ENCODE peak calls at places on chromosomes 5 and 9, in five cellular contexts. Q is upper lobe of right lung, G is T follicular helper cell, N is NCI-H2081, J is heart left ventricle. F is an unnamed sample.
A peak's percentile ranks its signal among the peaks of the same experiment; 100 is the strongest.

GRCh38 chr5:84274585-84275468 is 109.9 kb downstream of the EDIL3 start:
- DNase-seq in Q (no peak), G (no peak), N (no peak), J (no peak), F (no peak)

GRCh38 chr5:2686725-2687124 is 64.8 kb downstream of the IRX2 start:
- DNase-seq in Q (no peak), G (no peak), N (no peak), J (no peak), F (no peak)

GRCh38 chr9:7233516-7233915 is 475.7 kb downstream of the KDM4C start:
- DNase-seq in Q (no peak), G (no peak), N (no peak), J (no peak), F (no peak)

GRCh38 chr5:141651728-141652105 is 499 bp upstream of the FCHSD1 start:
- DNase-seq in Q (no peak), G (no peak), N (no peak), J (no peak), F (no peak)

GRCh38 chr5:14036947-14037346 is 92.5 kb upstream of the DNAH5 start:
- DNase-seq in Q (no peak), G (no peak), N (no peak), J (no peak), F (no peak)

GRCh38 chr9:28774433-28775029 is 1201.2 kb upstream of the C9orf72 start:
- DNase-seq in Q (no peak), G (no peak), N (peak; percentile 59), J (no peak), F (no peak)

GRCh38 chr5:146540421-146540820 is 24.4 kb upstream of the GPR151 start:
- DNase-seq in Q (no peak), G (no peak), N (no peak), J (no peak), F (no peak)

GRCh38 chr9:119221281-119221680 is 148.0 kb downstream of the BRINP1 start:
- DNase-seq in Q (no peak), G (no peak), N (no peak), J (no peak), F (no peak)

GRCh38 chr9:95316794-95317118 is 753 bp downstream of the FANCC start:
- DNase-seq in Q (peak; percentile 87), G (no peak), N (peak; percentile 87), J (no peak), F (no peak)

GRCh38 chr5:163619951-163620350 is 114.5 kb downstream of the MAT2B start:
- DNase-seq in Q (no peak), G (no peak), N (no peak), J (no peak), F (no peak)

GRCh38 chr9:81609782-81610738 is 79.3 kb downstream of the TLE1 start:
- DNase-seq in Q (no peak), G (no peak), N (no peak), J (no peak), F (no peak)

GRCh38 chr9:122133263-122133983 is 26.2 kb downstream of the NDUFA8 start:
- DNase-seq in Q (peak; percentile 3), G (no peak), N (no peak), J (peak; percentile 75), F (peak; percentile 87)

GRCh38 chr5:107696071-107696470 is 25.3 kb upstream of the EFNA5 start:
- DNase-seq in Q (no peak), G (no peak), N (no peak), J (no peak), F (no peak)

GRCh38 chr9:26462213-26462612 is 430.4 kb downstream of the CAAP1 start:
- DNase-seq in Q (no peak), G (no peak), N (no peak), J (no peak), F (no peak)

GRCh38 chr9:90921104-90921503 is 119.5 kb downstream of the SYK start:
- DNase-seq in Q (peak; percentile 85), G (no peak), N (no peak), J (peak; percentile 76), F (no peak)

GRCh38 chr5:74934949-74935751 is 69.0 kb upstream of the FAM169A start:
- DNase-seq in Q (no peak), G (no peak), N (no peak), J (no peak), F (no peak)

GRCh38 chr9:73348485-73348884 is 196.8 kb downstream of the ANXA1 start:
- DNase-seq in Q (no peak), G (no peak), N (no peak), J (no peak), F (no peak)

GRCh38 chr9:119868694-119869093 is 499.5 kb upstream of the BRINP1 start:
- DNase-seq in Q (peak; percentile 65), G (no peak), N (peak; percentile 33), J (no peak), F (no peak)

GRCh38 chr9:3385871-3386270 is 139.9 kb downstream of the RFX3 start:
- DNase-seq in Q (no peak), G (no peak), N (no peak), J (no peak), F (no peak)

GRCh38 chr5:175317872-175318271 is 126.1 kb downstream of the DRD1 start:
- DNase-seq in Q (no peak), G (no peak), N (no peak), J (no peak), F (no peak)

GRCh38 chr9:128733256-128733655 is 9.3 kb upstream of the ZDHHC12 start:
- DNase-seq in Q (peak; percentile 78), G (no peak), N (peak; percentile 80), J (peak; percentile 50), F (no peak)

GRCh38 chr9:127899200-127899943 is at the start of gene ST6GALNAC6:
- DNase-seq in Q (peak; percentile 90), G (peak; percentile 41), N (peak; percentile 51), J (peak; percentile 84), F (no peak)

GRCh38 chr5:10588779-10589447 is 25.0 kb downstream of the ANKRD33B start:
- DNase-seq in Q (no peak), G (no peak), N (no peak), J (no peak), F (peak; percentile 35)

GRCh38 chr5:14491505-14491904 is 90.1 kb upstream of the OTULINL start:
- DNase-seq in Q (no peak), G (no peak), N (no peak), J (no peak), F (no peak)

GRCh38 chr9:132157347-132158116 is 4.3 kb upstream of the NTNG2 start:
- DNase-seq in Q (no peak), G (no peak), N (no peak), J (no peak), F (no peak)

GRCh38 chr5:72390836-72391235 is 70.7 kb downstream of the PTCD2 start:
- DNase-seq in Q (no peak), G (no peak), N (no peak), J (no peak), F (no peak)

GRCh38 chr5:168315991-168316578 is 24.6 kb downstream of the WWC1 start:
- DNase-seq in Q (peak; percentile 71), G (no peak), N (peak; percentile 27), J (no peak), F (no peak)

GRCh38 chr5:140108093-140109049 is 5.5 kb upstream of the PURA start:
- DNase-seq in Q (peak; percentile 68), G (peak; percentile 6), N (peak; percentile 46), J (peak; percentile 22), F (no peak)

GRCh38 chr5:172453206-172453985 is 929 bp downstream of the SH3PXD2B start:
- DNase-seq in Q (peak; percentile 64), G (no peak), N (no peak), J (no peak), F (peak; percentile 88)

GRCh38 chr5:148457183-148457620 is 73.4 kb downstream of the FBXO38 start:
- DNase-seq in Q (no peak), G (peak; percentile 8), N (peak; percentile 40), J (no peak), F (no peak)

GRCh38 chr5:125603321-125603720 is 819.9 kb upstream of the GRAMD2B start:
- DNase-seq in Q (no peak), G (no peak), N (no peak), J (no peak), F (no peak)

GRCh38 chr5:150021491-150022162 is 21.1 kb downstream of the HMGXB3 start:
- DNase-seq in Q (no peak), G (no peak), N (no peak), J (no peak), F (no peak)

GRCh38 chr9:35748858-35749514 is at the start of the genes GBA2 and RGP1:
- DNase-seq in Q (peak; percentile 94), G (no peak), N (peak; percentile 76), J (peak; percentile 89), F (peak; percentile 96)

GRCh38 chr5:173869316-173869715 is 18.8 kb upstream of the CPEB4 start:
- DNase-seq in Q (no peak), G (no peak), N (no peak), J (no peak), F (no peak)

GRCh38 chr5:101103874-101104273 is 200.8 kb upstream of the ST8SIA4 start:
- DNase-seq in Q (no peak), G (no peak), N (no peak), J (no peak), F (no peak)

GRCh38 chr9:98227883-98228282 is 27.6 kb downstream of the TBC1D2 start:
- DNase-seq in Q (no peak), G (no peak), N (no peak), J (no peak), F (no peak)

F was measured in mesenteric fat pad.